ENCODE peak calls at places on chromosome 5, in seven cellular contexts. Z is AG04449; D is cardiac muscle cell; E is left ventricle myocardium inferior; J is CD8-positive, alpha-beta memory T cell; V is prostate gland; Q is adrenal gland. T is an unnamed sample.

GRCh38 chr5:5886812-5887486 is 464.5 kb downstream of the ICE1 start:
- DNase-seq in Z (no peak), D (no peak), V (peak), E (no peak), J (no peak), Q (no peak), T (no peak)

GRCh38 chr5:101102506-101102905 is 199.4 kb upstream of the ST8SIA4 start:
- DNase-seq in V (no peak), E (no peak), Q (no peak), Z (no peak), J (no peak), D (no peak), T (no peak)

GRCh38 chr5:115450741-115451140 is 93.8 kb downstream of the FEM1C start:
- DNase-seq in J (no peak), E (no peak), Z (peak), V (no peak), Q (no peak), D (peak), T (no peak)

GRCh38 chr5:137278476-137278875 is 220.7 kb downstream of the SPOCK1 start:
- DNase-seq in E (no peak), V (no peak), Q (no peak), D (peak), Z (no peak), J (no peak), T (no peak)

GRCh38 chr5:12910611-12911010 is 1006.4 kb upstream of the CTNND2 start:
- DNase-seq in Z (no peak), Q (no peak), D (no peak), V (no peak), E (no peak), J (no peak), T (no peak)

GRCh38 chr5:34699155-34700077 is 43.3 kb downstream of the RAI14 start:
- DNase-seq in Q (no peak), J (no peak), D (no peak), V (peak), E (no peak), Z (no peak), T (no peak)

GRCh38 chr5:100901851-100902341 is 1.2 kb downstream of the ST8SIA4 start:
- DNase-seq in Z (no peak), Q (peak), V (no peak), E (no peak), D (peak), J (peak), T (no peak)

GRCh38 chr5:11851402-11851801 is 52.8 kb downstream of the CTNND2 start:
- DNase-seq in J (no peak), V (no peak), D (no peak), E (no peak), Q (no peak), Z (no peak), T (no peak)

GRCh38 chr5:120769291-120769872 is 305.3 kb downstream of the PRR16 start:
- DNase-seq in Z (peak), J (no peak), Q (no peak), V (no peak), E (no peak), D (no peak), T (no peak)

DNA sequence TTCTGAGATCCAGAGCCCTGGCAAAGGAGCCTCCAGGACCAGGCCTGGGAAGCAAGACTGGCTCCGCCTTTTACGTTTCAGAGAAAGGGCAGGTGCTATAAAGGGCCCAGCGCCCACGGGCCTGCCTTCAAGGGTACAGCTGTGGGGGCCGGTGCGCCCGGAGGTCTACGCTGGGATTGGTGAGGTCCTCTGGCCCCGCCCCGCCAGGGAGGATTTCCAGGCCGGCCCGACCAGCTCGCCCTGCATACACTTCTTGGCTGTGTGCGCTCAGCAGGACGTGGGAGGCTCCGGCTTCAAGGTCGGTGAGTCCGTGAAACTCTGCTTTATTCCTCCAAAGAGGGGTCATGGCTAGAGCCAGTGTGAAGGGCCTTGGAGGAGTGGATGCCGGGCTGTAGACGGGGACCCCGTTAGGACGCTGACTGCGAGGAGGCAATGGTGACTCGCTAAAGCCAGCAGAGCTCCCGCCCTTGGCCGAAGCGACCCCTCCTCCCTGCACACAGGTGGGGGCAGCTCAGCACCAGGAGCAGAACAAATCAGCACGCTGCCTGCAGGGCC is at the start of gene CKMT2:
- DNase-seq in Q (peak), D (peak), E (peak), J (no peak), Z (no peak), V (peak), T (no peak)
- H3K4me3 ChIP-seq in Q (no peak), D (peak), E (peak), J (no peak), Z (peak), V (peak), T (no peak)

GRCh38 chr5:27472000-27472763 is 433.8 kb upstream of the CDH9 start:
- DNase-seq in Q (no peak), D (peak), V (no peak), Z (no peak), E (no peak), J (no peak), T (peak)
- H3K4me3 ChIP-seq in Q (no peak), D (peak), V (no peak), Z (no peak), E (peak), J (no peak), T (peak)

GRCh38 chr5:142237707-142238106 is 87.1 kb downstream of the SPRY4 start:
- DNase-seq in D (no peak), V (no peak), Z (no peak), E (no peak), Q (no peak), J (no peak), T (no peak)

GRCh38 chr5:142239394-142240159 is 85.2 kb downstream of the SPRY4 start:
- DNase-seq in V (no peak), D (peak), Q (no peak), E (no peak), J (no peak), Z (no peak), T (no peak)

GRCh38 chr5:142235050-142235797 is 89.6 kb downstream of the SPRY4 start:
- DNase-seq in V (no peak), E (no peak), Z (no peak), J (no peak), D (no peak), Q (peak), T (no peak)

GRCh38 chr5:142233083-142234032 is 91.5 kb downstream of the SPRY4 start:
- DNase-seq in E (no peak), Z (no peak), J (no peak), Q (no peak), V (no peak), D (no peak), T (no peak)

DNA sequence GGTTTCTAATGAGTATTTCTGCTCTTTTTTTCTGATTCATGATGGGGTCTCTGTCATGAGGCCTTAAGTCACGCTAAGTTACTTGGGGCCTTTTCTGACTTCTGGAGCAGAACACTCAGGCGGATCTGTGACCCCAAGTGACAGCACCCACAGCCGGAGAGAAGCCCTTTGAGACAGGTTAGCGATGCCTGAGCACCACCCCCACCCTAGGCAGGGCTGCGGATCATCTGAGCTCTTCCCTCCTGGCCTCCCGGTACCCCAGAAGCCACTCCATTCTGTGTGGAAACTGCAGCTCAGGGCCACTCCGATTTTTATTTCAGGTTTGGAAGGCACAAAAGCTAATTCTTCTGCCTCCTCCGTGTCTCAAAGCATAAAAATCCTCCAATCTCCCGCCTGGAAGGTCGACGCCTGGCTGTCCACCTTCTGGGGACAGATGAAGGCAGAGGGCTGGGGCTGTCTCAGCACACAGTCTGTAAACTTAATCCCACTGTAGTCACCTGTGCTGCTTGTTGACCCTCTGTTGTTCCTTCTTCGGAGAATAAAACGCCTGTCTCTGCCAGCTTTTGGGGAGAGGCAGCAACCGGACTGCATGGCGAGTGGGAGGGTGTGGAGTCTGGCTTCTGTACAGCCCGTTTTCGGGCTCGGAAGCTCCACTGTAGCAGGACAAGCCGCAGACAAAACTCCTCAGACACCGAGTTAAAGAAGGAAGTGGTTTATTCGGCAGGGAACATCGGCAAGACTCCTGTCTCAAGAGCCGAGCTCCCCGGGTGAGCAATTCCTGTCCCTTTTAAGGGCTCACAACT is 88.8 kb downstream of the SPRY4 start:
- DNase-seq in D (no peak), Z (no peak), E (no peak), Q (no peak), V (no peak), J (no peak), T (no peak)
- H3K4me3 ChIP-seq in D (no peak), Z (no peak), E (no peak), Q (no peak), V (no peak), J (no peak), T (no peak)

GRCh38 chr5:143396353-143396940 is 7.0 kb downstream of the NR3C1 start:
- DNase-seq in E (no peak), V (no peak), Q (no peak), J (no peak), Z (no peak), D (no peak), T (no peak)
- H3K4me3 ChIP-seq in E (peak), V (no peak), Q (no peak), J (peak), Z (no peak), D (no peak), T (peak)

DNA sequence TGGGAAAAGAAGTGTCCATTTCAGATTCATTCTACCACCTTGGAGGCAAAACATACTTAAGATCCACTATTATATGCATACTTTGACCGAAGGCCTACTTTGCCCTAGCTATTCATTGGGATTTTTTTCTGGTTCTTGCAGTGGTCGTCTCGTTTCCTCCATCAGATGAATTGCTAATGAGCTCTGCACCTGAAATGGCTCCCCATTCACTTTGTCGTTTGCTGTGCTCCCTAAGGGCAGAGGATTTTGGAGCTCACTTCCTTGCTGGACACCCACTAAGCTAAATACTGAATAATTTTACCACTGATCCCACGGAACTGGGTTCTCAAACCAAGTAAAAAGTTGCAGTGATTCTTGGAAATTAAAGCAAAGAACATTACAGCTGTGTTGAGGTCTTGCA is 1.9 kb downstream of the KDM3B start:
- DNase-seq in Q (no peak), D (no peak), E (no peak), Z (no peak), J (no peak), V (no peak), T (no peak)
- H3K4me3 ChIP-seq in Q (no peak), D (peak), E (peak), Z (peak), J (peak), V (peak), T (peak)

DNA sequence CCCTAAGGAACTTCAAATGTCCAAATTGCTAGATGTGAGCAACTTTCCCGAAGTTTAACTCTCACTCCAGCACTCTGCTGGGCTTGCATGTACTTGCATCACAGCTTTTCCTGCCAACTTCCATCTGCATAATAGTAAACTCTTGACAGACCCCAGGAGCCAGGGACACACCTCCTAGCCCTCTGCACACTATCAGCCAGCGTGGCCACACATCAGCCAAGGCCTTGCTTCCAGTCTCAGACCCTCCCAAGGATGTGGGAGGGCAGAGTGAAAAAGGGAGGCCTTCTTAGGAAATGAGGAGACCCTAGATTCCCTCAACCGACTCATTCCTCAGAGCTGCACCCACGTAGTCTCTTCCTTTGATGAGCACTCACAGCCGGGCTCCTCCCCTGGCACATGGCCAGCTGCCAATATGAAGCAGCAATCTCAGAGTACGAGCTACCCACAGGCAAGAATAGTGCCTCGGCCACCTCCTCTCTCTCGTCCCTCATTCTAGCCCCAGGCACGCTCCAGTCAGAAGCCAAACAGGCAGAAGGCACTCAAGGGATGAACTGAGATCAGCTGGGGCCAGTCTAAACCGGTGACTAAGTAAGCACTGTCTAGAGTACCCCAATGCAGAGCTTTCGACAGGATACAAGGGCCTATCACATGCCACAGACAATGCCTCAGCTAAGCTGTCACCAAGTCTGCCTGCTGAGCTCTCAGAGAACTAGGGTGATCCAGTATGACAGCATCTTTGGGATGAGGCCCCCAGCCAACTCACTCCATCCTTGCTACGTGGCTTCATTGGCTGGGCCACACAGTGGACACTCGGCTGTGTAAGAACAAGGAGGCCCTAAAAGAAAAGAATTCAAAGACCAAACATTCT is 2.3 kb downstream of the P4HA2 start:
- DNase-seq in J (no peak), D (peak), Z (peak), V (peak), E (peak), Q (peak), T (no peak)
- H3K4me3 ChIP-seq in J (no peak), D (no peak), Z (peak), V (no peak), E (peak), Q (no peak), T (no peak)

DNA sequence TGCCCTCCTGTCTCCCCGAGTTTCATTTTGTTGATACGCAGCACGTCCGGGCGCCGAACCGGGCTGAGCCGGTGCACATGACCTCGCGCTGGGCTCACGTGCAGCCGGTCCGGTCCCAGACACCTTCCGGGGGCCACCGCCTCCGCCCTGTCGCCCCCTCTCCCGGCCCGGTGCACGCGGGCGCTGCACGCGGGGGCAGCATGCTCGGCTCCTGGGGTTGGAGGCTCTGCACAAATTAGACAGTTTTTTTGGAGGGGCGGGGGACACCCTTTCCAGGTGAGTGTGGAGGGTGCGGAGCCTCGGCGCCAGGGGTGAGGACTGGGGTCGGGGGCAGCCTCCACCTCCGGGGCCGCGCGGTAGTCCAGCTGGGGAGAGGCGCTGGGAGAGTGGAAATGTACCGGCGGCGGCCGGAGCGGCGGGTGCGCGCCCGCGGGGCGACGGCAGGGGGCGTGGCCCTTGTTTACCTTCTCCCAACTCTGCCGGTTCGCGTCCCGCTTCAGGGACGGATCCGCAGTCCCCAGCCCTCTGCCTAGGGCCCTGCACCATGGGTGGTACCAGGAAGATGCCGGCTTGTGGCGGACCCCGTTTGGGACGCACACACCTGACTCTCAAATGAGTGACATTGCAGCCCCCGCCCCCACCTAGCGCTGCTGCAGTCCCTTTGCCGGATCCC is 1.1 kb downstream of the JADE2 start:
- DNase-seq in V (peak), Z (no peak), J (peak), E (peak), D (peak), Q (peak), T (no peak)
- H3K4me3 ChIP-seq in V (peak), Z (peak), J (peak), E (peak), D (peak), Q (peak), T (peak)

GRCh38 chr5:73774924-73775323 is 148.9 kb downstream of the ARHGEF28 start:
- DNase-seq in E (no peak), J (no peak), V (no peak), Z (no peak), Q (no peak), D (no peak), T (no peak)
- H3K4me3 ChIP-seq in E (no peak), J (no peak), V (no peak), Z (no peak), Q (no peak), D (no peak), T (no peak)

DNA sequence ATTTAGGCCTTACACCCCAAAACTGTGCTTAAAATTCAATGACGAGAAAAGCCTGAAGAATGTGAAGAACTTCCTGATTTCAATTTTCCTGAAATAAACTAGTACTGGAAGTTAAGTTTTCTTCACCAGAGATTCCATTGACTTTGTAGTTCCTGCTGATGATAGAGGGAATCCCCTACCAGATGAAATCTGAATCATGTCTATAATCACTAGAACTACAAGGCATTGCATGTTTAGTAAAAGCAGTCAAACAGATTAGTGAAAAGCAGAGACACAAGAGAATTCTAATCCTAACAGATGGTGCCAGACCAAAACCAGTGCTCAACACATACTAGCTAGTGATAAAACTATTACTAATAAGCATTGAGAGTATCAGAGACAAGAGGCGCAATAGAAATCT is 130.0 kb downstream of the PDE4D start:
- DNase-seq in J (no peak), Z (no peak), Q (no peak), V (no peak), E (no peak), D (peak), T (no peak)
- H3K4me3 ChIP-seq in J (no peak), Z (no peak), Q (no peak), V (no peak), E (no peak), D (no peak), T (no peak)

GRCh38 chr5:52915176-52915875 is 73.8 kb upstream of the ITGA2 start:
- DNase-seq in V (peak), J (peak), Q (peak), Z (no peak), D (peak), E (no peak), T (peak)
- H3K4me3 ChIP-seq in V (peak), J (peak), Q (no peak), Z (peak), D (peak), E (peak), T (no peak)

T was measured in GM12864.